ENCODE peak calls at places on chromosomes 4 and X, in nine cellular contexts. B is tibial artery; N is effector memory CD4-positive, alpha-beta T cell; J is K562; S is AG04450; R is pancreas; O is CD4-positive, alpha-beta T cell; A is heart right ventricle; M is brain microvascular endothelial cell. E is an unnamed sample.

GRCh38 chrX:18654873-18655836 is 16.8 kb downstream of the RS1 start:
- DNase-seq in B (no peak), N (no peak), J (no peak), S (no peak), R (no peak), O (no peak), A (no peak), M (no peak), E (no peak)

GRCh38 chr4:103424853-103425252 is 226.7 kb upstream of the CENPE start:
- DNase-seq in B (no peak), N (no peak), J (no peak), S (no peak), R (peak), O (no peak), A (no peak), M (no peak), E (no peak)

GRCh38 chrX:78104447-78105176 is 564 bp downstream of the PGK1 start:
- DNase-seq in B (peak), N (peak), J (peak), S (no peak), R (peak), O (peak), A (peak), M (no peak), E (peak)

GRCh38 chr4:107380836-107381438 is 339.1 kb downstream of the PAPSS1 start:
- DNase-seq in B (no peak), N (no peak), J (no peak), S (no peak), R (no peak), O (no peak), A (no peak), M (no peak), E (no peak)

GRCh38 chrX:70970482-70970999 is 39.6 kb upstream of the SLC7A3 start:
- DNase-seq in B (no peak), N (no peak), J (peak), S (no peak), R (no peak), O (no peak), A (no peak), M (no peak), E (no peak)

GRCh38 chr4:23789765-23790164 is 100.1 kb downstream of the PPARGC1A start:
- DNase-seq in B (peak), N (no peak), J (no peak), S (no peak), R (peak), O (no peak), A (peak), M (peak), E (peak)

GRCh38 chr4:190020790-190021717 is 6.0 kb downstream of the FRG2 start:
- DNase-seq in B (no peak), N (no peak), J (peak), S (no peak), R (peak), O (no peak), A (no peak), M (no peak), E (no peak)

GRCh38 chr4:154982187-154983047 is 201.3 kb downstream of the RBM46 start:
- DNase-seq in B (peak), N (no peak), J (peak), S (peak), R (peak), O (peak), A (peak), M (peak), E (peak)

GRCh38 chr4:185020293-185020808 is 2.1 kb downstream of the HELT start:
- DNase-seq in B (no peak), N (no peak), J (no peak), S (no peak), R (no peak), O (no peak), A (no peak), M (no peak), E (no peak)

GRCh38 chr4:152399246-152399645 is 136.6 kb downstream of the FBXW7 start:
- DNase-seq in B (no peak), N (no peak), J (no peak), S (no peak), R (no peak), O (no peak), A (no peak), M (no peak), E (no peak)

GRCh38 chrX:17072726-17073125 is 126.3 kb downstream of the REPS2 start:
- DNase-seq in B (no peak), N (no peak), J (no peak), S (no peak), R (no peak), O (no peak), A (no peak), M (no peak), E (no peak)

GRCh38 chr4:87005690-87006461 is 71.1 kb downstream of the AFF1 start:
- DNase-seq in B (no peak), N (no peak), J (no peak), S (no peak), R (no peak), O (no peak), A (no peak), M (no peak), E (peak)

GRCh38 chr4:28523791-28524190 is 1663.2 kb downstream of the STIM2 start:
- DNase-seq in B (no peak), N (no peak), J (no peak), S (no peak), R (no peak), O (no peak), A (no peak), M (no peak), E (no peak)

GRCh38 chr4:118888666-118889312 is at the start of gene SYNPO2:
- DNase-seq in B (peak), N (no peak), J (no peak), S (peak), R (peak), O (no peak), A (peak), M (peak), E (peak)

GRCh38 chr4:1843852-1844251 is 12.1 kb downstream of the LETM1 start:
- DNase-seq in B (peak), N (no peak), J (no peak), S (no peak), R (no peak), O (no peak), A (peak), M (no peak), E (no peak)

GRCh38 chr4:81314196-81314896 is 99.3 kb upstream of the PRKG2 start:
- DNase-seq in B (no peak), N (no peak), J (no peak), S (peak), R (peak), O (no peak), A (peak), M (peak), E (no peak)

GRCh38 chr4:184459413-184459812 is 14.9 kb downstream of the IRF2 start:
- DNase-seq in B (no peak), N (no peak), J (no peak), S (no peak), R (no peak), O (no peak), A (no peak), M (no peak), E (no peak)

GRCh38 chr4:154640999-154641398 is 28.5 kb upstream of the FGG start:
- DNase-seq in B (no peak), N (no peak), J (no peak), S (no peak), R (no peak), O (no peak), A (no peak), M (no peak), E (no peak)

GRCh38 chrX:40694833-40695232 is 40.5 kb downstream of the MED14 start:
- DNase-seq in B (no peak), N (no peak), J (no peak), S (no peak), R (no peak), O (no peak), A (no peak), M (no peak), E (no peak)

GRCh38 chrX:21926527-21927278 is 13.8 kb upstream of the SMS start:
- DNase-seq in B (no peak), N (no peak), J (no peak), S (peak), R (no peak), O (no peak), A (no peak), M (peak), E (peak)

GRCh38 chr4:8191136-8191747 is 7.8 kb upstream of the SH3TC1 start:
- DNase-seq in B (peak), N (no peak), J (peak), S (no peak), R (no peak), O (no peak), A (peak), M (peak), E (peak)

GRCh38 chr4:106766519-106766918 is 269.6 kb downstream of the DKK2 start:
- DNase-seq in B (no peak), N (no peak), J (no peak), S (no peak), R (no peak), O (no peak), A (no peak), M (peak), E (no peak)

GRCh38 chrX:24494544-24495113 is 29.5 kb downstream of the PDK3 start:
- DNase-seq in B (no peak), N (no peak), J (no peak), S (peak), R (peak), O (no peak), A (peak), M (peak), E (no peak)

GRCh38 chrX:153735274-153735673 is 10.6 kb downstream of the ABCD1 start:
- DNase-seq in B (no peak), N (no peak), J (no peak), S (no peak), R (no peak), O (no peak), A (no peak), M (no peak), E (no peak)

GRCh38 chrX:6238576-6238975 is 9.9 kb upstream of the NLGN4X start:
- DNase-seq in B (no peak), N (no peak), J (no peak), S (no peak), R (no peak), O (no peak), A (no peak), M (no peak), E (no peak)

GRCh38 chr4:186760576-186760975 is 36.9 kb upstream of the FAT1 start:
- DNase-seq in B (no peak), N (no peak), J (no peak), S (no peak), R (no peak), O (no peak), A (no peak), M (peak), E (peak)

GRCh38 chr4:70706516-70706915 is 15.2 kb upstream of the RUFY3 start:
- DNase-seq in B (no peak), N (no peak), J (no peak), S (no peak), R (no peak), O (no peak), A (no peak), M (no peak), E (no peak)

GRCh38 chr4:149884046-149884445 is 68.4 kb upstream of the IQCM start:
- DNase-seq in B (no peak), N (no peak), J (no peak), S (no peak), R (no peak), O (no peak), A (peak), M (no peak), E (no peak)

GRCh38 chr4:40976343-40976742 is 226.6 kb downstream of the NSUN7 start:
- DNase-seq in B (no peak), N (no peak), J (peak), S (peak), R (peak), O (no peak), A (peak), M (no peak), E (peak)

DNA sequence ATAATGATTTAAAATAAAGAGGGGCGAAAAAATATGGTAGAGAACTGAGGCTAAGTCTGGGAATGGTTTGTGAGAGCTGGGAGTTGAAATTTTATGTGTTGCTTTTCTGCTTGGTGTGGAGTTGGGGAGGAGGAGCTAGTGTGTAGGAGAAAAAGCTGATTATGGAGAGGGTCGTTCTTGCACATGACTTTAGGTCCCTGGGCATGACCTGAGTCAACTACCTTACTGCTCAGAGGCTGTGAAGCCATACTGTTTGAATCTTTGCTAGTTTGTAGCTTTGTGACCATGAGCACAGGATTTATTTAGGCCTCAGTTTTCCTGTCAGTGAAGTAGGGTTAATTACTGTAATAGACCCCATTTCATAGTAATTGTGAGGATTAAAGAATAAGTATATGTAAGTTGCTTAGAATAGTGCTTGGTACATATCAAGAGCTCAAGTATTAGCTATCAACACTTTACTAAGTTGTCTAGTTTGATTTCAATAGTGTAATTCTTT is 78.6 kb downstream of the KDM6A start:
- DNase-seq in B (no peak), N (no peak), J (no peak), S (no peak), R (no peak), O (no peak), A (no peak), M (no peak), E (no peak)
- H3K27ac ChIP-seq in B (no peak), N (no peak), J (no peak), S (no peak), R (no peak), O (no peak), A (no peak), M (no peak), E (peak)

GRCh38 chr4:153480704-153481103 is 14.5 kb downstream of the TMEM131L start:
- DNase-seq in B (no peak), N (no peak), J (no peak), S (no peak), R (no peak), O (no peak), A (no peak), M (no peak), E (no peak)
- H3K27ac ChIP-seq in B (no peak), N (no peak), J (no peak), S (no peak), R (no peak), O (peak), A (no peak), M (no peak), E (no peak)

GRCh38 chr4:31234494-31234893 is 514.3 kb downstream of the PCDH7 start:
- DNase-seq in B (no peak), N (no peak), J (no peak), S (no peak), R (no peak), O (no peak), A (no peak), M (no peak), E (no peak)

GRCh38 chr4:31235961-31236360 is 515.8 kb downstream of the PCDH7 start:
- DNase-seq in B (no peak), N (no peak), J (no peak), S (no peak), R (no peak), O (no peak), A (no peak), M (no peak), E (no peak)

GRCh38 chr4:31228068-31228467 is 507.9 kb downstream of the PCDH7 start:
- DNase-seq in B (no peak), N (no peak), J (no peak), S (no peak), R (no peak), O (no peak), A (no peak), M (no peak), E (no peak)

GRCh38 chr4:31230579-31230978 is 510.4 kb downstream of the PCDH7 start:
- DNase-seq in B (no peak), N (no peak), J (no peak), S (no peak), R (no peak), O (no peak), A (no peak), M (no peak), E (no peak)
- H3K27ac ChIP-seq in B (no peak), N (no peak), J (no peak), S (no peak), R (no peak), O (no peak), A (no peak), M (no peak), E (no peak)

GRCh38 chrX:156000361-156000926 is 2.9 kb downstream of the IL9R start:
- DNase-seq in B (no peak), N (no peak), J (peak), S (no peak), R (no peak), O (no peak), A (no peak), M (no peak), E (no peak)

GRCh38 chrX:155998116-155998515 is 620 bp downstream of the IL9R start:
- DNase-seq in B (no peak), N (no peak), J (no peak), S (no peak), R (no peak), O (no peak), A (no peak), M (no peak), E (no peak)

GRCh38 chrX:155995476-155995875 is 2.0 kb upstream of the IL9R start:
- DNase-seq in B (no peak), N (no peak), J (no peak), S (no peak), R (no peak), O (no peak), A (no peak), M (no peak), E (no peak)

GRCh38 chrX:155998761-155999510 is 1.4 kb downstream of the IL9R start:
- DNase-seq in B (no peak), N (no peak), J (no peak), S (no peak), R (no peak), O (no peak), A (no peak), M (no peak), E (no peak)

DNA sequence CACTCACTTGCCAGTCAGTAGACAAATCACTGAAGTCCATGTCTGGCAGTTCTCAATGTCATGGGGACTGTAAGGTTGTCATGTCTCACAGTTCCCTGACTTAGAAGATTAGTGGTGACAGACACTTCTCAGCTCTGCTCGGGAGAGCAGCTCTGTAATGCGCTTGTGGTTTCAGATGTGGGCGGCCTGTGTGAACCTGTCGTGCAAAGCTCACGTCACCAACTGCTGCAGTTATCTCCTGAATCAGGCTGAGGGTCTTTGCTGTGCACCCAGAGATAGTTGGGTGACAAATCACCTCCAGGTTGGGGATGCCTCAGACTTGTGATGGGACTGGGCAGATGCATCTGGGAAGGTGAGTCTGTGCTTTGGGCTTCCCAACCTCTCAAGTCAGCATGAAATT is at the start of gene IL9R:
- DNase-seq in B (no peak), N (peak), J (peak), S (no peak), R (no peak), O (no peak), A (no peak), M (no peak), E (no peak)
- H3K27ac ChIP-seq in B (no peak), N (peak), J (peak), S (no peak), R (no peak), O (no peak), A (no peak), M (no peak), E (no peak)

GRCh38 chrX:46447384-46447783 is 97.8 kb downstream of the ZNF674 start:
- DNase-seq in B (no peak), N (no peak), J (no peak), S (no peak), R (no peak), O (no peak), A (no peak), M (no peak), E (no peak)
- H3K27ac ChIP-seq in B (peak), N (peak), J (peak), S (peak), R (peak), O (peak), A (peak), M (peak), E (no peak)

GRCh38 chrX:1355800-1356148 is 19.2 kb downstream of the IL3RA start:
- DNase-seq in B (no peak), N (no peak), J (no peak), S (no peak), R (no peak), O (no peak), A (no peak), M (no peak), E (no peak)

GRCh38 chrX:1357993-1358392 is 21.4 kb downstream of the IL3RA start:
- DNase-seq in B (no peak), N (no peak), J (no peak), S (no peak), R (no peak), O (no peak), A (no peak), M (no peak), E (no peak)

GRCh38 chrX:1354036-1355019 is 17.7 kb downstream of the IL3RA start:
- DNase-seq in B (no peak), N (no peak), J (no peak), S (no peak), R (no peak), O (no peak), A (no peak), M (no peak), E (no peak)

GRCh38 chrX:1351981-1352714 is 15.6 kb downstream of the IL3RA start:
- DNase-seq in B (no peak), N (no peak), J (no peak), S (no peak), R (no peak), O (no peak), A (no peak), M (no peak), E (no peak)

GRCh38 chrX:1355131-1355799 is 18.7 kb downstream of the IL3RA start:
- DNase-seq in B (no peak), N (no peak), J (no peak), S (no peak), R (no peak), O (no peak), A (no peak), M (no peak), E (no peak)
- H3K27ac ChIP-seq in B (no peak), N (no peak), J (no peak), S (no peak), R (no peak), O (no peak), A (no peak), M (no peak), E (no peak)

GRCh38 chr4:92600638-92601037 is 296.9 kb downstream of the GRID2 start:
- DNase-seq in B (no peak), N (no peak), J (no peak), S (no peak), R (no peak), O (no peak), A (no peak), M (no peak), E (no peak)

GRCh38 chr4:92606227-92606626 is 302.5 kb downstream of the GRID2 start:
- DNase-seq in B (no peak), N (no peak), J (no peak), S (no peak), R (no peak), O (no peak), A (no peak), M (no peak), E (no peak)
- H3K27ac ChIP-seq in B (no peak), N (no peak), J (no peak), S (no peak), R (no peak), O (no peak), A (no peak), M (no peak), E (no peak)

GRCh38 chr4:77865259-77865658 is 2.6 kb downstream of the MRPL1 start:
- DNase-seq in B (no peak), N (no peak), J (no peak), S (no peak), R (no peak), O (no peak), A (no peak), M (no peak), E (no peak)

GRCh38 chr4:77859256-77859655 is 3.4 kb upstream of the MRPL1 start:
- DNase-seq in B (no peak), N (no peak), J (no peak), S (no peak), R (peak), O (no peak), A (no peak), M (no peak), E (no peak)

GRCh38 chr4:77856152-77856551 is 6.5 kb upstream of the MRPL1 start:
- DNase-seq in B (no peak), N (no peak), J (no peak), S (no peak), R (no peak), O (no peak), A (no peak), M (no peak), E (no peak)

GRCh38 chr4:77862478-77863216 is at the start of gene MRPL1:
- DNase-seq in B (peak), N (peak), J (peak), S (peak), R (peak), O (peak), A (peak), M (peak), E (peak)

GRCh38 chr4:77861500-77861899 is 1.1 kb upstream of the MRPL1 start:
- DNase-seq in B (no peak), N (no peak), J (no peak), S (no peak), R (no peak), O (no peak), A (no peak), M (peak), E (peak)
- H3K27ac ChIP-seq in B (peak), N (peak), J (peak), S (peak), R (peak), O (peak), A (peak), M (peak), E (no peak)